ENCODE peak calls at places on chromosomes 7 and 10, in seven cellular contexts. R, W, T, Z, N, E and C are unnamed samples.
A peak's percentile ranks its signal among the peaks of the same experiment; 100 is the strongest.

GRCh38 chr7:21028186-21028989 is 241.7 kb upstream of the SP8 start:
- DNase-seq in R (no peak), W (no peak), T (no peak), Z (no peak), N (no peak), E (no peak), C (no peak)

GRCh38 chr7:74625446-74625845 is 32.1 kb upstream of the GTF2I start:
- DNase-seq in R (no peak), W (no peak), T (peak; percentile 11), Z (no peak), N (no peak), E (peak; percentile 46), C (no peak)

GRCh38 chr7:119713606-119714005 is 559.4 kb upstream of the KCND2 start:
- DNase-seq in R (no peak), W (no peak), T (no peak), Z (no peak), N (no peak), E (no peak), C (no peak)

GRCh38 chr7:108406474-108406873 is 49.8 kb downstream of the NRCAM start:
- DNase-seq in R (no peak), W (no peak), T (no peak), Z (no peak), N (no peak), E (no peak), C (peak; percentile 15)

GRCh38 chr7:27423821-27424220 is 181.2 kb downstream of the EVX1 start:
- DNase-seq in R (no peak), W (no peak), T (no peak), Z (no peak), N (no peak), E (no peak), C (no peak)

GRCh38 chr10:75029874-75030273 is 81.6 kb upstream of the SAMD8 start:
- DNase-seq in R (no peak), W (no peak), T (no peak), Z (no peak), N (no peak), E (no peak), C (no peak)

GRCh38 chr7:69656890-69657289 is 58.6 kb downstream of the AUTS2 start:
- DNase-seq in R (no peak), W (peak; percentile 62), T (no peak), Z (no peak), N (no peak), E (no peak), C (no peak)

GRCh38 chr7:44288381-44288685 is 37.1 kb downstream of the CAMK2B start:
- DNase-seq in R (no peak), W (no peak), T (no peak), Z (no peak), N (no peak), E (no peak), C (no peak)

GRCh38 chr7:103778929-103779328 is 210.5 kb downstream of the RELN start:
- DNase-seq in R (no peak), W (no peak), T (no peak), Z (no peak), N (no peak), E (no peak), C (no peak)

GRCh38 chr7:88881136-88881535 is 85.6 kb upstream of the TEX47 start:
- DNase-seq in R (no peak), W (no peak), T (no peak), Z (no peak), N (no peak), E (no peak), C (no peak)

GRCh38 chr7:135414850-135415439 is 95.0 kb downstream of the CNOT4 start:
- DNase-seq in R (peak; percentile 65), W (peak; percentile 19), T (peak; percentile 67), Z (peak; percentile 54), N (no peak), E (peak; percentile 74), C (peak; percentile 62)

GRCh38 chr7:21261627-21262564 is 166.0 kb upstream of the SP4 start:
- DNase-seq in R (peak; percentile 44), W (peak; percentile 14), T (peak; percentile 33), Z (peak; percentile 36), N (peak; percentile 12), E (peak; percentile 32), C (peak; percentile 17)

GRCh38 chr7:91916068-91916440 is 24.6 kb upstream of the AKAP9 start:
- DNase-seq in R (no peak), W (no peak), T (no peak), Z (no peak), N (no peak), E (no peak), C (no peak)

GRCh38 chr7:136045181-136045580 is 68.0 kb upstream of the MTPN start:
- DNase-seq in R (no peak), W (no peak), T (no peak), Z (no peak), N (no peak), E (no peak), C (no peak)

GRCh38 chr10:6918305-6918704 is 338.2 kb upstream of the PRKCQ start:
- DNase-seq in R (no peak), W (peak; percentile 24), T (peak; percentile 24), Z (peak; percentile 15), N (no peak), E (no peak), C (no peak)

GRCh38 chr7:151313857-151314256 is 27.8 kb upstream of the NUB1 start:
- DNase-seq in R (no peak), W (no peak), T (no peak), Z (no peak), N (no peak), E (no peak), C (no peak)

GRCh38 chr7:5441840-5442513 is 18.3 kb upstream of the TNRC18 start:
- DNase-seq in R (no peak), W (no peak), T (no peak), Z (no peak), N (no peak), E (no peak), C (no peak)

GRCh38 chr10:119265691-119266090 is 58.3 kb downstream of the GRK5 start:
- DNase-seq in R (no peak), W (no peak), T (no peak), Z (no peak), N (no peak), E (no peak), C (no peak)

GRCh38 chr7:78221961-78222751 is 423.6 kb downstream of the PHTF2 start:
- DNase-seq in R (no peak), W (no peak), T (no peak), Z (no peak), N (no peak), E (no peak), C (no peak)

GRCh38 chr7:104231054-104232046 is 23.5 kb upstream of the ORC5 start:
- DNase-seq in R (peak; percentile 36), W (peak; percentile 79), T (peak; percentile 73), Z (no peak), N (no peak), E (peak; percentile 47), C (peak; percentile 31)

GRCh38 chr7:106050743-106051110 is 61.4 kb downstream of the SYPL1 start:
- DNase-seq in R (no peak), W (no peak), T (no peak), Z (no peak), N (no peak), E (no peak), C (no peak)

GRCh38 chr7:131123991-131124629 is 203.6 kb upstream of the MKLN1 start:
- DNase-seq in R (no peak), W (no peak), T (no peak), Z (no peak), N (peak; percentile 92), E (no peak), C (no peak)

GRCh38 chr10:86992456-86992855 is 24.2 kb downstream of the ADIRF start:
- DNase-seq in R (no peak), W (no peak), T (no peak), Z (no peak), N (no peak), E (no peak), C (no peak)
- TF ChIP-seq JUND in R (no peak), W (no peak), T (no peak), Z (no peak), N (no peak), E (no peak), C (no peak)

GRCh38 chr10:88336316-88336715 is 246.8 kb downstream of the RNLS start:
- DNase-seq in R (no peak), W (no peak), T (no peak), Z (no peak), N (no peak), E (no peak), C (no peak)

GRCh38 chr10:88337134-88337533 is 246.0 kb downstream of the RNLS start:
- DNase-seq in R (no peak), W (no peak), T (no peak), Z (no peak), N (no peak), E (no peak), C (no peak)

GRCh38 chr10:88330174-88330573 is 252.9 kb downstream of the RNLS start:
- DNase-seq in R (no peak), W (no peak), T (no peak), Z (no peak), N (no peak), E (no peak), C (no peak)

GRCh38 chr10:88332526-88333265 is 250.4 kb downstream of the RNLS start:
- DNase-seq in R (no peak), W (no peak), T (no peak), Z (no peak), N (no peak), E (no peak), C (no peak)
- TF ChIP-seq JUND in R (no peak), W (no peak), T (no peak), Z (no peak), N (no peak), E (no peak), C (no peak)

DNA sequence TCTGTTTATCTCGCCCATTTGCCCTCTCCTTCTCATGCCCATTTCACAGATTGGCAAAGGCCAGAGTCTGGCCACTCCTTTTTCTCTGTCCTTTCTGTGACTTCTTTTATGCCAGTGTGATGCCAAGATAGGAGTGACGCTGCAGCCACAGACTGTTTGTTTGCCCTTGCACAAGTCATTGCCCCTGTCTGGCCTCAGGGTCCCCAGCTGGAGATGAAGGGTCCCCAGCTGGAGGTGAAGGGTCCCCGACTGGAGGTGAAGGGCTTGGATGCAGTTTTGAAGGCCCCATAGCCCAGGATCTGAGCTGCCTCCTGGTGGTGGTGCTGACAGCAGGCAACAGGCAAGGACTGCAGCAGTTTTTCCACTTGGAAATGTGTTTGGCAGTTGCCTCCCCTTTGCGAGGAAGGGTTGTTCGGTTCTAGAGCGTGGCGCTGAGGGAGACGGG is 50.8 kb upstream of the SLC29A3 start:
- DNase-seq in R (no peak), W (no peak), T (peak; percentile 44), Z (no peak), N (no peak), E (peak; percentile 10), C (peak; percentile 42)
- TF ChIP-seq JUND in R (no peak), W (no peak), T (peak; percentile 21), Z (no peak), N (no peak), E (no peak), C (no peak)

DNA sequence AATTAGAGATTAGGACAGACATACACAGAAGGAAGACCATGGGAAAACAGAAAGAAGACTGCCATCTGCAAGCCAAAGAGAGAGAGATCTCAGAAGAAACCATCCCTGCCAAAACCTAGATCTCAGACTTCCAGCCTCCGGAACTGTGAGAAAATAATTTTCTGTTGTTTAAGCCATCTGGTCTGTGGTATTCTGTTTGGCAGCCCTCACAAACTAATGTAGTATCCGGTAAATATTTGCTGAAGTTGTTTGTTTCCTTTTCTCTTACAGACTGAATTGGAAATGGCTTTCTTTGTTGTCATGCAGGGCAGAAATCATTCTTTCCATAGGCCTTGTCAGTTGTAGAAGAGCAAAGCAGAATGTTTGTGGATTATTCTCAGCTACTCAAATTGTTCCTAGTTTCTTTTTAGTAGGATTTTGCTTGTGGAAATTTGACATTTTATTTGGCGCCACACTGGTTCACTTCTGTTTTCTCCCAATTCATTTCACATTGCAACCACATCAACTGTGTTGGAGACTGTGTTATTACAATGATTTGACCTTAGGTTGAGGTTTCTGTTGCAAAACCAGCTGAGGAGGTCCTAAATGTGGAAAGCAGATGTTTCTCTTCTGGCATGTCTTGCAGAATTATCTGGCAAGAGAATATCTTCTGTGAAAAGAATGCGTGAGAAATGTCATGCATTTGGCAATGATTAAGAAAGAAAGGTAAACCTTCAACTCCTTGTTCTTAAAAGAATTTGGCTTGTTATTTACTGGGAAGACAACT is 25.9 kb downstream of the ACTA2 start:
- DNase-seq in R (no peak), W (no peak), T (no peak), Z (no peak), N (no peak), E (no peak), C (peak; percentile 55)
- TF ChIP-seq JUND in R (no peak), W (no peak), T (no peak), Z (no peak), N (no peak), E (no peak), C (no peak)